ENCODE peak calls at places on chromosome 20, in eight cellular contexts. D is psoas muscle, L is stomach, M is body of pancreas, H is GM20000, W is fibroblast of pulmonary artery, K is heart left ventricle, A is right atrium auricular region. E is an unnamed sample.

GRCh38 chr20:52025938-52026337 is 165.6 kb downstream of the ZFP64 start:
- DNase-seq in D (no peak), L (no peak), M (no peak), H (no peak), W (no peak), K (no peak), A (no peak), E (no peak)

GRCh38 chr20:40414843-40415615 is 274.0 kb downstream of the MAFB start:
- DNase-seq in D (no peak), L (peak), M (no peak), H (no peak), W (no peak), K (no peak), A (no peak), E (no peak)

GRCh38 chr20:61300293-61300692 is 48.2 kb downstream of the CDH4 start:
- DNase-seq in D (no peak), L (no peak), M (no peak), H (no peak), W (no peak), K (no peak), A (no peak), E (no peak)

GRCh38 chr20:31713312-31714049 is 9.2 kb downstream of the BCL2L1 start:
- DNase-seq in D (peak), L (peak), M (peak), H (no peak), W (peak), K (peak), A (peak), E (peak)

GRCh38 chr20:44526129-44526528 is 4.3 kb upstream of the SERINC3 start:
- DNase-seq in D (no peak), L (no peak), M (no peak), H (no peak), W (peak), K (no peak), A (no peak), E (peak)

GRCh38 chr20:53865905-53866786 is 204.2 kb downstream of the BCAS1 start:
- DNase-seq in D (no peak), L (peak), M (peak), H (no peak), W (peak), K (peak), A (no peak), E (peak)

GRCh38 chr20:57335392-57335791 is 5.8 kb downstream of the SPO11 start:
- DNase-seq in D (no peak), L (no peak), M (no peak), H (no peak), W (no peak), K (no peak), A (no peak), E (no peak)

GRCh38 chr20:41011551-41012067 is 17.0 kb upstream of the TOP1 start:
- DNase-seq in D (no peak), L (no peak), M (no peak), H (peak), W (no peak), K (no peak), A (no peak), E (no peak)

GRCh38 chr20:44309763-44310663 is 989 bp downstream of the FITM2 start:
- DNase-seq in D (peak), L (no peak), M (no peak), H (no peak), W (peak), K (peak), A (peak), E (peak)

GRCh38 chr20:53343433-53343832 is 250.2 kb downstream of the ZNF217 start:
- DNase-seq in D (no peak), L (peak), M (peak), H (no peak), W (no peak), K (no peak), A (no peak), E (no peak)

GRCh38 chr20:59387891-59388290 is 87.5 kb downstream of the EDN3 start:
- DNase-seq in D (no peak), L (no peak), M (no peak), H (no peak), W (no peak), K (no peak), A (no peak), E (no peak)

GRCh38 chr20:62011403-62011791 is 54.3 kb downstream of the TAF4 start:
- DNase-seq in D (no peak), L (no peak), M (no peak), H (no peak), W (no peak), K (no peak), A (no peak), E (no peak)

GRCh38 chr20:13353261-13353945 is 132.3 kb downstream of the ISM1 start:
- DNase-seq in D (no peak), L (no peak), M (no peak), H (no peak), W (no peak), K (no peak), A (no peak), E (no peak)

GRCh38 chr20:19849341-19850189 is 91.5 kb downstream of the RIN2 start:
- DNase-seq in D (no peak), L (no peak), M (no peak), H (no peak), W (peak), K (no peak), A (no peak), E (no peak)

GRCh38 chr20:50020283-50020682 is 37.5 kb downstream of the SNAI1 start:
- DNase-seq in D (no peak), L (no peak), M (no peak), H (no peak), W (peak), K (no peak), A (no peak), E (peak)

GRCh38 chr20:45783656-45784294 is 7.9 kb downstream of the WFDC3 start:
- DNase-seq in D (no peak), L (peak), M (peak), H (no peak), W (peak), K (peak), A (no peak), E (no peak)

GRCh38 chr20:10079964-10080363 is 45.2 kb downstream of the ANKEF1 start:
- DNase-seq in D (no peak), L (no peak), M (no peak), H (no peak), W (peak), K (no peak), A (no peak), E (peak)

GRCh38 chr20:58891076-58891685 is 38.7 kb downstream of the GNAS start:
- DNase-seq in D (peak), L (peak), M (peak), H (peak), W (peak), K (peak), A (no peak), E (peak)

GRCh38 chr20:53866787-53867740 is 203.3 kb downstream of the BCAS1 start:
- DNase-seq in D (no peak), L (no peak), M (no peak), H (no peak), W (no peak), K (no peak), A (no peak), E (no peak)

GRCh38 chr20:59821201-59821600 is 112.2 kb downstream of the SYCP2 start:
- DNase-seq in D (no peak), L (no peak), M (no peak), H (no peak), W (no peak), K (no peak), A (no peak), E (no peak)

GRCh38 chr20:31430568-31431095 is 9.8 kb upstream of the DEFB123 start:
- DNase-seq in D (no peak), L (no peak), M (no peak), H (no peak), W (no peak), K (no peak), A (no peak), E (no peak)

GRCh38 chr20:47019106-47019824 is 124.6 kb downstream of the EYA2 start:
- DNase-seq in D (peak), L (no peak), M (no peak), H (no peak), W (no peak), K (no peak), A (no peak), E (peak)

GRCh38 chr20:44080646-44081267 is 106.2 kb downstream of the JPH2 start:
- DNase-seq in D (peak), L (peak), M (peak), H (peak), W (peak), K (peak), A (peak), E (peak)

GRCh38 chr20:822651-823325 is 10.7 kb upstream of the FAM110A start:
- DNase-seq in D (no peak), L (no peak), M (no peak), H (peak), W (no peak), K (no peak), A (no peak), E (no peak)

GRCh38 chr20:45138451-45139300 is 14.4 kb upstream of the WFDC12 start:
- DNase-seq in D (peak), L (peak), M (peak), H (peak), W (peak), K (peak), A (no peak), E (peak)

GRCh38 chr20:52075400-52075799 is 116.2 kb downstream of the ZFP64 start:
- DNase-seq in D (no peak), L (no peak), M (no peak), H (no peak), W (no peak), K (no peak), A (no peak), E (no peak)

GRCh38 chr20:4633379-4633778 is 88.3 kb upstream of the PRND start:
- DNase-seq in D (no peak), L (no peak), M (no peak), H (no peak), W (peak), K (no peak), A (no peak), E (no peak)

GRCh38 chr20:57698191-57698866 is 11.5 kb downstream of the PMEPA1 start:
- DNase-seq in D (no peak), L (peak), M (no peak), H (no peak), W (peak), K (no peak), A (no peak), E (peak)

GRCh38 chr20:60968853-60969720 is 283.0 kb upstream of the CDH4 start:
- DNase-seq in D (no peak), L (no peak), M (no peak), H (no peak), W (no peak), K (no peak), A (no peak), E (no peak)

GRCh38 chr20:53940883-53941546 is 129.4 kb downstream of the BCAS1 start:
- DNase-seq in D (no peak), L (no peak), M (no peak), H (no peak), W (peak), K (no peak), A (no peak), E (peak)

GRCh38 chr20:36573798-36574277 is 441 bp downstream of the TGIF2 start:
- DNase-seq in D (peak), L (peak), M (peak), H (peak), W (no peak), K (peak), A (no peak), E (peak)

GRCh38 chr20:36573103-36573797 is at the start of gene TGIF2:
- DNase-seq in D (peak), L (peak), M (peak), H (peak), W (peak), K (peak), A (peak), E (peak)

GRCh38 chr20:36572701-36573102 is 695 bp upstream of the TGIF2 start:
- DNase-seq in D (no peak), L (peak), M (peak), H (peak), W (no peak), K (no peak), A (no peak), E (no peak)

GRCh38 chr20:36574278-36575065 is 1.1 kb downstream of the TGIF2 start:
- DNase-seq in D (peak), L (peak), M (peak), H (peak), W (peak), K (peak), A (peak), E (peak)

GRCh38 chr20:36575066-36575743 is 1.8 kb downstream of the TGIF2 start:
- DNase-seq in D (peak), L (peak), M (peak), H (peak), W (peak), K (peak), A (peak), E (no peak)
- TF ChIP-seq CTCF in D (no peak), L (no peak), M (no peak), H (no peak), W (no peak), K (no peak), A (no peak), E (no peak)

DNA sequence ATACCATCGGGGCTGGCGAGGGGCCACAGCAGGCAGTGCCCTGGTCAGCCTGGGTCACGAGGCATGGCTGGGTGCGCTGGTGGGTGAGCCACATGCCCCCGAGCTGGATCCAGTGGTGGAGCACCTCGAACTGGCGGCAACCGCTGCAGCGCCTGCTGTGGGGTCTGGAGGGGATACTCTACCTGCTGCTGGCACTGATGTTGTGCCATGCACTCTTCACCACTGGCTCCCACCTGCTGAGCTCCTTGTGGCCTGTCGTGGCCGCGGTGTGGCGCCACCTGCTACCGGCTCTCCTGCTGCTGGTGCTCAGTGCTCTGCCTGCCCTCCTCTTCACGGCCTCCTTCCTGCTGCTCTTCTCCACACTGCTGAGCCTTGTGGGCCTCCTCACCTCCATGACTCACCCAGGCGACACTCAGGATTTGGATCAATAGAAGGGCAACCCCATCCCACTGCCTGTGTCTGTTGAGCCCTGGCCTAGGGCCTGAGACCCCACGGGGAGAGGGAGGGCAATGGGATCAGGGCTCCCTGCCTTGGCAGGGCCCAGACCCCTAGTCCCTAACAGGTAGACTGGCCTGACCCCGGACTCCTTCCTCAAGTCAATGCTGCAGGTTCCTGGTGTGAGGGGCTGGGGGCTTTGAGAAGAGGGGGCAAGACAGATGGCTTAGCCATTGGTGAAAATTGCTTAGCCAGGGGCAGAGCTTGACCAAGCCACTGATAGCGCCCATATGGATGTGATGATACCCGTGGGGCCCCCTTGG is 598 bp downstream of the TMEM239 start:
- DNase-seq in D (no peak), L (no peak), M (no peak), H (no peak), W (no peak), K (no peak), A (no peak), E (no peak)
- TF ChIP-seq CTCF in D (no peak), L (no peak), M (no peak), H (no peak), W (no peak), K (no peak), A (no peak), E (no peak)

DNA sequence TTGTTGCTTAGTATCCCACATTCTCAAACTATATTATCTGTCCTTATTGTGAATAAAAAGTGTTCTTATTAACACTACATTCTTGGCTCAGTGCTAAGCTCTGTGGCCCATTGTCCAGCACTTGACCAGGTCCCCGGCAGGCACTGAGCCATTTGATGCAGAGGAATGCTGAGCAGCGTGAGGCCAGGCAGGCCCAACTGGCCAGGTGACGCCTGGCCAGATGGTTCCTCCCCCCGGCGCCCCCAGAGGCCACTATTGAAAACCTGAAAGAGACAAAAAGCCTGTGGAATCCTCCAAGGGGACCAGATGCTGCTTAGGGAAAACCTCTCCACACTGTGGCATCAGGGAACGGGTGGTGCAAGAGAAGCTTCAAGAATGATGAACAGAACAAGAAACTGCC is 597.5 kb upstream of the JAG1 start:
- DNase-seq in D (no peak), L (no peak), M (no peak), H (no peak), W (no peak), K (no peak), A (no peak), E (no peak)
- TF ChIP-seq CTCF in D (no peak), L (no peak), M (peak), H (no peak), W (no peak), K (no peak), A (no peak), E (no peak)

GRCh38 chr20:18176318-18176785 is 38.7 kb downstream of the KAT14 start:
- DNase-seq in D (no peak), L (no peak), M (no peak), H (no peak), W (no peak), K (no peak), A (no peak), E (no peak)
- TF ChIP-seq CTCF in D (no peak), L (no peak), M (no peak), H (no peak), W (no peak), K (no peak), A (no peak), E (no peak)

GRCh38 chr20:48789185-48789668 is 38.6 kb downstream of the PREX1 start:
- DNase-seq in D (no peak), L (no peak), M (no peak), H (no peak), W (no peak), K (no peak), A (no peak), E (no peak)

GRCh38 chr20:48788486-48789072 is 39.2 kb downstream of the PREX1 start:
- DNase-seq in D (no peak), L (no peak), M (no peak), H (peak), W (no peak), K (no peak), A (no peak), E (no peak)

GRCh38 chr20:48791666-48792071 is 36.1 kb downstream of the PREX1 start:
- DNase-seq in D (no peak), L (no peak), M (peak), H (no peak), W (peak), K (no peak), A (no peak), E (peak)

GRCh38 chr20:48789781-48790544 is 37.8 kb downstream of the PREX1 start:
- DNase-seq in D (no peak), L (no peak), M (no peak), H (no peak), W (no peak), K (no peak), A (no peak), E (no peak)

DNA sequence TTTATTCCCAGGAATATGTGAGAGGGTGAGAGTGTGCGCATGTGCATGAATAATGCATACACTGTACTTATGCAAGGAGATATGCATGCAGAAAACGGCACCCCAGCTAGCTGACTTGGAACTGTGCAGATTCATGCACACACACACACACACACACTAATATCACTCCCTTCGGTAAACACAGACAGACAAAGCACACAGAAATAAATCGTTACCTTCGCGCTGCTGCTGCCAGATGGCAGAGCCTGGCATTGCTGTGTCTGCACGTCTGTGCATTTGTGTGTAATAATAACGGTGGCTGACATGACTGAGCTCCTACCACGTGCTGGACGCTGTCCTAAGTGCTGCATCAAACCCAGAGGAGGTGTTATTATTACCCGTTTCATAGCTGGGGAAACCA is 36.8 kb downstream of the PREX1 start:
- DNase-seq in D (no peak), L (no peak), M (peak), H (no peak), W (no peak), K (no peak), A (no peak), E (no peak)
- TF ChIP-seq CTCF in D (no peak), L (no peak), M (no peak), H (no peak), W (no peak), K (no peak), A (no peak), E (no peak)

GRCh38 chr20:23875606-23876237 is 3.8 kb downstream of the CST5 start:
- DNase-seq in D (no peak), L (no peak), M (no peak), H (no peak), W (no peak), K (no peak), A (no peak), E (no peak)
- TF ChIP-seq CTCF in D (no peak), L (no peak), M (no peak), H (no peak), W (no peak), K (no peak), A (no peak), E (no peak)

E was measured in foreskin fibroblast.